ENCODE peak calls at places on chromosomes 16 and 17, in four cellular contexts. One of them, this sample, is unnamed.

GRCh38 chr16:48862087-48862532 is 252.1 kb upstream of the N4BP1 start:
- DNase-seq in HCT116: peak; percentile 7
- DNase-seq in Panc1: no peak
- DNase-seq in HepG2: no peak
- DNase-seq in this sample: no peak

GRCh38 chr17:59221159-59221847 is 992 bp downstream of the GDPD1 start:
- DNase-seq in HCT116: no peak
- DNase-seq in Panc1: no peak
- DNase-seq in HepG2: no peak
- DNase-seq in this sample: no peak

GRCh38 chr16:54931041-54931756 is 534 bp downstream of the IRX5 start:
- DNase-seq in HCT116: no peak
- DNase-seq in Panc1: no peak
- DNase-seq in HepG2: no peak
- DNase-seq in this sample: peak; percentile 43

GRCh38 chr16:1826691-1827573 is at the start of the genes FAHD1 and HAGH:
- DNase-seq in HCT116: peak; percentile 89
- DNase-seq in Panc1: peak; percentile 85
- DNase-seq in HepG2: peak; percentile 88
- DNase-seq in this sample: peak; percentile 100

GRCh38 chr16:73092236-73092781 is 44.4 kb upstream of the ZFHX3 start:
- DNase-seq in HCT116: no peak
- DNase-seq in Panc1: no peak
- DNase-seq in HepG2: peak; percentile 59
- DNase-seq in this sample: no peak

GRCh38 chr17:6257339-6257738 is 177.6 kb downstream of the AIPL1 start:
- DNase-seq in HCT116: no peak
- DNase-seq in Panc1: no peak
- DNase-seq in HepG2: no peak
- DNase-seq in this sample: no peak

GRCh38 chr17:75349589-75349988 is 55.9 kb downstream of the GRB2 start:
- DNase-seq in HCT116: no peak
- DNase-seq in Panc1: no peak
- DNase-seq in HepG2: no peak
- DNase-seq in this sample: peak; percentile 39

GRCh38 chr17:42438600-42439567 is 15.8 kb upstream of the CAVIN1 start:
- DNase-seq in HCT116: no peak
- DNase-seq in Panc1: no peak
- DNase-seq in HepG2: peak; percentile 39
- DNase-seq in this sample: no peak

GRCh38 chr16:23016372-23016771 is 132.9 kb downstream of the USP31 start:
- DNase-seq in HCT116: no peak
- DNase-seq in Panc1: no peak
- DNase-seq in HepG2: no peak
- DNase-seq in this sample: no peak

GRCh38 chr17:4008496-4009163 is 44.4 kb upstream of the ATP2A3 start:
- DNase-seq in HCT116: no peak
- DNase-seq in Panc1: no peak
- DNase-seq in HepG2: no peak
- DNase-seq in this sample: no peak

GRCh38 chr17:81264640-81265039 is 25.5 kb downstream of the NDUFAF8 start:
- DNase-seq in HCT116: no peak
- DNase-seq in Panc1: no peak
- DNase-seq in HepG2: no peak
- DNase-seq in this sample: no peak

GRCh38 chr16:85755929-85756768 is 5.3 kb upstream of the C16orf74 start:
- DNase-seq in HCT116: no peak
- DNase-seq in Panc1: no peak
- DNase-seq in HepG2: no peak
- DNase-seq in this sample: no peak

GRCh38 chr17:75077490-75078096 is 10.2 kb upstream of the SLC16A5 start:
- DNase-seq in HCT116: no peak
- DNase-seq in Panc1: no peak
- DNase-seq in HepG2: no peak
- DNase-seq in this sample: no peak

GRCh38 chr16:79269211-79269863 is 331.2 kb downstream of the MAF start:
- DNase-seq in HCT116: no peak
- DNase-seq in Panc1: no peak
- DNase-seq in HepG2: no peak
- DNase-seq in this sample: no peak

GRCh38 chr17:67388986-67389385 is 11.9 kb downstream of the PITPNC1 start:
- DNase-seq in HCT116: no peak
- DNase-seq in Panc1: no peak
- DNase-seq in HepG2: no peak
- DNase-seq in this sample: no peak

GRCh38 chr17:43406676-43407645 is 8.2 kb downstream of the ARL4D start:
- DNase-seq in HCT116: no peak
- DNase-seq in Panc1: no peak
- DNase-seq in HepG2: no peak
- DNase-seq in this sample: no peak

GRCh38 chr17:81188491-81188840 is 22.4 kb upstream of the AATK start:
- DNase-seq in HCT116: no peak
- DNase-seq in Panc1: no peak
- DNase-seq in HepG2: no peak
- DNase-seq in this sample: no peak

GRCh38 chr17:17402558-17402957 is 74.2 kb upstream of the MED9 start:
- DNase-seq in HCT116: no peak
- DNase-seq in Panc1: no peak
- DNase-seq in HepG2: peak; percentile 56
- DNase-seq in this sample: no peak

GRCh38 chr16:30692381-30693074 is 6.4 kb upstream of the SRCAP start:
- DNase-seq in HCT116: no peak
- DNase-seq in Panc1: no peak
- DNase-seq in HepG2: no peak
- DNase-seq in this sample: no peak

GRCh38 chr17:70187383-70187782 is 18.1 kb downstream of the KCNJ2 start:
- DNase-seq in HCT116: no peak
- DNase-seq in Panc1: no peak
- DNase-seq in HepG2: no peak
- DNase-seq in this sample: no peak

GRCh38 chr17:83195330-83196087 is 116.1 kb downstream of the METRNL start:
- DNase-seq in HCT116: no peak
- DNase-seq in Panc1: no peak
- DNase-seq in HepG2: no peak
- DNase-seq in this sample: peak; percentile 44

GRCh38 chr17:69951058-69951457 is 124.0 kb upstream of the KCNJ16 start:
- DNase-seq in HCT116: no peak
- DNase-seq in Panc1: no peak
- DNase-seq in HepG2: no peak
- DNase-seq in this sample: no peak

GRCh38 chr16:25692307-25692706 is 548 bp downstream of the HS3ST4 start:
- DNase-seq in HCT116: no peak
- DNase-seq in Panc1: no peak
- DNase-seq in HepG2: no peak
- DNase-seq in this sample: no peak

GRCh38 chr16:7408700-7409340 is 76.2 kb downstream of the RBFOX1 start:
- DNase-seq in HCT116: no peak
- DNase-seq in Panc1: no peak
- DNase-seq in HepG2: no peak
- DNase-seq in this sample: no peak

GRCh38 chr17:39462644-39463375 is 1.5 kb downstream of the CDK12 start:
- DNase-seq in HCT116: no peak
- DNase-seq in Panc1: no peak
- DNase-seq in HepG2: no peak
- DNase-seq in this sample: peak; percentile 25

GRCh38 chr17:79795795-79796569 is 895 bp downstream of the CBX8 start:
- DNase-seq in HCT116: no peak
- DNase-seq in Panc1: no peak
- DNase-seq in HepG2: no peak
- DNase-seq in this sample: no peak

GRCh38 chr16:49930841-49931240 is 74.9 kb upstream of the ZNF423 start:
- DNase-seq in HCT116: no peak
- DNase-seq in Panc1: no peak
- DNase-seq in HepG2: no peak
- DNase-seq in this sample: no peak

GRCh38 chr17:79174905-79175856 is 100.6 kb downstream of the ENGASE start:
- DNase-seq in HCT116: no peak
- DNase-seq in Panc1: no peak
- DNase-seq in HepG2: no peak
- DNase-seq in this sample: no peak

GRCh38 chr16:71622088-71622487 is 3.9 kb upstream of the MARVELD3 start:
- DNase-seq in HCT116: no peak
- DNase-seq in Panc1: no peak
- DNase-seq in HepG2: no peak
- DNase-seq in this sample: no peak

GRCh38 chr16:53892155-53892554 is 188.2 kb downstream of the FTO start:
- DNase-seq in HCT116: peak; percentile 22
- DNase-seq in Panc1: peak; percentile 45
- DNase-seq in HepG2: peak; percentile 61
- DNase-seq in this sample: peak; percentile 66

GRCh38 chr17:4738136-4739121 is 1.2 kb upstream of the ZMYND15 start:
- DNase-seq in HCT116: no peak
- DNase-seq in Panc1: no peak
- DNase-seq in HepG2: no peak
- DNase-seq in this sample: no peak

GRCh38 chr16:74862743-74863244 is 88.2 kb upstream of the FA2H start:
- DNase-seq in HCT116: peak; percentile 46
- DNase-seq in Panc1: peak; percentile 22
- DNase-seq in HepG2: peak; percentile 66
- DNase-seq in this sample: peak; percentile 64

GRCh38 chr17:2814499-2815341 is 18.5 kb downstream of the RAP1GAP2 start:
- DNase-seq in HCT116: no peak
- DNase-seq in Panc1: no peak
- DNase-seq in HepG2: no peak
- DNase-seq in this sample: no peak

GRCh38 chr16:50530277-50531236 is 17.6 kb upstream of the NKD1 start:
- DNase-seq in HCT116: no peak
- DNase-seq in Panc1: no peak
- DNase-seq in HepG2: peak; percentile 97
- DNase-seq in this sample: no peak

GRCh38 chr17:31015639-31016038 is 44.8 kb downstream of the RNF135 start:
- DNase-seq in HCT116: no peak
- DNase-seq in Panc1: no peak
- DNase-seq in HepG2: no peak
- DNase-seq in this sample: peak; percentile 34

GRCh38 chr17:1449412-1449967 is 6.5 kb downstream of the CRK start:
- DNase-seq in HCT116: no peak
- DNase-seq in Panc1: no peak
- DNase-seq in HepG2: peak; percentile 16
- DNase-seq in this sample: no peak

GRCh38 chr17:1455748-1456599 is at the start of gene CRK:
- DNase-seq in HCT116: peak; percentile 85
- DNase-seq in Panc1: peak; percentile 64
- DNase-seq in HepG2: peak; percentile 89
- DNase-seq in this sample: peak; percentile 94

GRCh38 chr17:1455291-1455747 is 713 bp downstream of the CRK start:
- DNase-seq in HCT116: no peak
- DNase-seq in Panc1: no peak
- DNase-seq in HepG2: peak; percentile 62
- DNase-seq in this sample: peak; percentile 58

GRCh38 chr17:1452836-1453235 is 3.2 kb downstream of the CRK start:
- DNase-seq in HCT116: no peak
- DNase-seq in Panc1: no peak
- DNase-seq in HepG2: no peak
- DNase-seq in this sample: no peak

GRCh38 chr17:1454541-1454940 is 1.5 kb downstream of the CRK start:
- DNase-seq in HCT116: no peak
- DNase-seq in Panc1: no peak
- DNase-seq in HepG2: no peak
- DNase-seq in this sample: no peak
- H3K27ac ChIP-seq in HCT116: peak overlapping the region; percentile 96
- H3K27ac ChIP-seq in Panc1: peak overlapping the region; percentile 91
- H3K27ac ChIP-seq in HepG2: no peak overlapping the region
- H3K27ac ChIP-seq in this sample: peak overlapping the region; percentile 12

DNA sequence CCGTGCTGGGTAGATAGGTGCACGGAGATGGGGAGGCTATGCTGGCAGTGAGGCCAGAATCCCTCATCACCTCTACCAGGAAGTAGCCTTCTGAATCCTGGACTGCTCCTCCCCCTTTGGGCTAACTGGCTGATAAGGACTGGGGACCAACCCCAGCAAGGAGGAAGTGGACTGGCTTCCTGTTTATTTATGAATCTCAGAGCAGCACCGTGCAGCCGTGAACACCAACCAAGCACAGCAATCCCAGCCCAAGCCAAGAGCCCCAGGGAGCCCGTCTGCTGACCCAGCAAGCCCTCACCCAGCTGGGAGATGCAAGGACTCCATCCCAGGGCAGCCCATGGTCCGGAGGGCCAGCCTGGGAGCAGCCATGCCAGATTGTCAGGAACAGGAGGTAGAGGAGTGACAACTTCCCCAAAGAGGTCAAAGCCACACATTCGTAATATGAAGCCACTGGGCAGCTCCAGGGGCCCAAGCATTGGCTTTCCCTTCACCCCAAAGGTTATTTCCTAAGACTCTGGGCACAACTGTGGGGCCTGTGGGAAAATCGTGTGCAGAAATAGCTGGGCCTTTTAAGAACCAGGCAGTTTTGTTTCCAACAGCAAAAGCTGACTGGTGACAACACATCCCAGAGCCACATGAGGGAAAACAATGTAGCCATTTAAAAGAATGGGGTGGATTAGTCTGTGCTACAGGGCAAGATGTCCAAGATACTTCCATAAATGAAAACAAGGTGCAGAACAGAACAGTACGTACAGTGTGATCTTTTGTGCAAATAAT is 23.9 kb downstream of the PHB1 start:
- DNase-seq in HCT116: no peak
- DNase-seq in Panc1: no peak
- DNase-seq in HepG2: peak; percentile 46
- DNase-seq in this sample: peak; percentile 74
- TF ChIP-seq TCF7L2 in HCT116: no peak
- TF ChIP-seq TCF7L2 in Panc1: no peak
- TF ChIP-seq TCF7L2 in HepG2: no peak
- TF ChIP-seq TCF7L2 in this sample: no peak

DNA sequence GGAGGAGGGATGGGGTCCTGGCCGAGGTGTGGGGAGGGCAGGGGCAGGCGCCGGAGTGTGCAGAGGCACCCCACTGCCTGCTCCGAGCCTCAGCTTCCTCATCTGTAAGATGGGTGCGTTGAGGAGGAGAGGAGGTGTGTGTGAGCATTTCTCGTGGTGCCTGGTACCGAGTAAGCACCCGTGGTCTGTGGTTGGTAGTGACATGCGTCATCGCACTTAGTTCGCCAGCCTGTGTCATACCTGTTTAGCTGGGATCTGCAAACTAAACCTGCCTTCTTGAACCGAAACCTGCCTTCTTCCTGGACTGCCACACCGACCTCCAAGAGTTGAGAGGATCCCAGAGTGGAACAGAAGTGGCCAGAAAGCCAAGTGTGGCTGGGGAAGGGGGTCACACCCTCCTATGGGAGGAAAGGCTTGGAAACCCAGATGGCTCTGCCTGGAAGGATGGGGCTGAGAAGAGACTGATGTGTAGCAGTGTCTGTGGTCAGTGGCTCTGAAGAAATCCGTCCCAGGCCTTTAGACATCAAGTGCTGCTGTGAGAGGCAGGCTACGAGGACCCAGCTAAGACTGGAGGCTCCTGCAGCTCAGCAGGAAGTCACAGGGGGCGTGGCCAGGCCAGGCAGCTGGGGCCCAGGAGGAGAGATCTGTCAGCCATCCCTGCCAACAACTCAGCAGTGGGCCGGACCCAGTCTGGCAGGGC is 162.6 kb upstream of the PLCG2 start:
- DNase-seq in HCT116: no peak
- DNase-seq in Panc1: no peak
- DNase-seq in HepG2: no peak
- DNase-seq in this sample: no peak
- H3K27ac ChIP-seq in HCT116: no peak overlapping the region
- H3K27ac ChIP-seq in Panc1: no peak overlapping the region
- H3K27ac ChIP-seq in HepG2: no peak overlapping the region
- H3K27ac ChIP-seq in this sample: no peak overlapping the region

GRCh38 chr17:61076649-61077048 is 323.0 kb upstream of the TBX2 start:
- DNase-seq in HCT116: no peak
- DNase-seq in Panc1: no peak
- DNase-seq in HepG2: peak; percentile 39
- DNase-seq in this sample: no peak
- TF ChIP-seq TCF7L2 in HCT116: no peak
- TF ChIP-seq TCF7L2 in Panc1: no peak
- TF ChIP-seq TCF7L2 in HepG2: no peak
- TF ChIP-seq TCF7L2 in this sample: no peak

This sample was measured in K562.